ENCODE peak calls at places on chromosomes 11 and 22, in six cellular contexts. X is ascending aorta, B is HepG2, E is testis, R is psoas muscle, T is tibial artery. Z is an unnamed sample.

GRCh38 chr11:14336507-14337503 is 22.2 kb downstream of the RRAS2 start:
- DNase-seq in X (no peak), B (peak; percentile 85), E (no peak), R (no peak), T (no peak), Z (no peak)

GRCh38 chr11:68440254-68440653 is 20.3 kb upstream of the PPP6R3 start:
- DNase-seq in X (no peak), B (no peak), E (no peak), R (no peak), T (no peak), Z (no peak)

GRCh38 chr11:35682230-35683195 is 19.9 kb downstream of the TRIM44 start:
- DNase-seq in X (no peak), B (no peak), E (peak; percentile 42), R (no peak), T (no peak), Z (no peak)

GRCh38 chr11:123218451-123218850 is 23.4 kb upstream of the CLMP start:
- DNase-seq in X (no peak), B (no peak), E (no peak), R (no peak), T (no peak), Z (no peak)

GRCh38 chr11:3014314-3014938 is 22.3 kb upstream of the NAP1L4 start:
- DNase-seq in X (no peak), B (no peak), E (no peak), R (no peak), T (no peak), Z (no peak)

GRCh38 chr22:36068776-36069344 is 40.2 kb upstream of the RBFOX2 start:
- DNase-seq in X (no peak), B (no peak), E (no peak), R (no peak), T (no peak), Z (no peak)

GRCh38 chr22:35637254-35637653 is 11.0 kb upstream of the APOL6 start:
- DNase-seq in X (no peak), B (no peak), E (no peak), R (no peak), T (peak; percentile 40), Z (peak; percentile 11)

GRCh38 chr11:46456676-46457432 is 65.3 kb upstream of the CHRM4 start:
- DNase-seq in X (no peak), B (no peak), E (no peak), R (no peak), T (no peak), Z (no peak)

GRCh38 chr22:50507421-50507990 is at the start of gene LMF2:
- DNase-seq in X (peak; percentile 92), B (peak; percentile 56), E (peak; percentile 92), R (peak; percentile 90), T (peak; percentile 95), Z (peak; percentile 89)

GRCh38 chr11:3808846-3809623 is 675 bp downstream of the PGAP2 start:
- DNase-seq in X (no peak), B (peak; percentile 74), E (no peak), R (no peak), T (no peak), Z (no peak)

GRCh38 chr22:27383896-27384295 is 417.7 kb downstream of the MN1 start:
- DNase-seq in X (no peak), B (no peak), E (no peak), R (no peak), T (no peak), Z (no peak)

GRCh38 chr11:73759520-73760065 is 1.3 kb downstream of the RAB6A start:
- DNase-seq in X (no peak), B (no peak), E (no peak), R (no peak), T (no peak), Z (no peak)

GRCh38 chr11:67374571-67375276 is 1.3 kb upstream of the CLCF1 start:
- DNase-seq in X (no peak), B (no peak), E (no peak), R (no peak), T (no peak), Z (no peak)

GRCh38 chr22:41193829-41194228 is 11.3 kb upstream of the L3MBTL2 start:
- DNase-seq in X (no peak), B (no peak), E (no peak), R (no peak), T (no peak), Z (no peak)

GRCh38 chr11:6385046-6385777 is 5.1 kb upstream of the SMPD1 start:
- DNase-seq in X (no peak), B (no peak), E (no peak), R (no peak), T (peak; percentile 7), Z (no peak)

GRCh38 chr11:46210133-46210636 is 67.3 kb upstream of the CREB3L1 start:
- DNase-seq in X (no peak), B (peak; percentile 27), E (no peak), R (no peak), T (no peak), Z (no peak)

GRCh38 chr11:109586789-109587188 is 164.8 kb downstream of the C11orf87 start:
- DNase-seq in X (no peak), B (no peak), E (no peak), R (no peak), T (no peak), Z (no peak)

DNA sequence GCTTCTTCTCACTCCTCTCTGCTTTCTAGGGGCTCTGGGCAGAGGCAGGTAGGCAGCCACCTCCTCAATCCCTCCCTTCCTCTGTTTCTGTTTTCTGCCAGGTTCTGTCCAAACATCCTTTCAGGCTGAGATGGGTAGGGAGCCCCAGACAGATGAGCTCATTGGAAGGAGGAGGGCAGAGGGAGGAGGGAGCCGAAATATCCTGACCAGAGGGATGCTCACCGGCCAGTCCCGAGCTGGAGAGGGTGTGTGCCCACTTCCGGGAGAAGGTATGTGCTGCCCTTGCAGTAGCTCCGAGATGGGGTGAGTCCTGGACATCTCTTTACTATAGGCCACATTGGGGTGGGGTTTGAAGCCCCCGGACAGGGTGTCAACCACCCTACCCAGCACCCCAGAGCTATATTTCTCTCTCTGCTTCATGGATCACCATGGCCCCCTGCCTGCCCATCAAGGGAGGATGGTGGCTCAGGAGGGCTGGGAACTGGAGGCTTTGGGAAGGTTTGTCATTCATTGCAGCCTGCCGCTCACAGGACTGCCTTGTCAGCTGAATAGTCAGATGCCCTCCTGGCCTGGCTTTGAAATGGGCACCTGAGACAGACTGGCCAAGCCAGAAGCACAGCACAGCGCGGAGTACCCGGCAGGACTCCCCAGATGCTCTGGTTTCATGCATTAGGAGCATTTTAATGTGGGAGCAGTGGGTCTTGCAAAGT is 4.7 kb upstream of the SCN4B start:
- DNase-seq in X (no peak), B (no peak), E (no peak), R (no peak), T (no peak), Z (no peak)
- H3K27me3 ChIP-seq in X (no peaks in the 10 kb centered on the region), B (peaks cover 95% of the 10 kb centered on the region), E (no peaks in the 10 kb centered on the region), R (no peaks in the 10 kb centered on the region), T (peaks cover 90% of the 10 kb centered on the region), Z (no peaks in the 10 kb centered on the region)

DNA sequence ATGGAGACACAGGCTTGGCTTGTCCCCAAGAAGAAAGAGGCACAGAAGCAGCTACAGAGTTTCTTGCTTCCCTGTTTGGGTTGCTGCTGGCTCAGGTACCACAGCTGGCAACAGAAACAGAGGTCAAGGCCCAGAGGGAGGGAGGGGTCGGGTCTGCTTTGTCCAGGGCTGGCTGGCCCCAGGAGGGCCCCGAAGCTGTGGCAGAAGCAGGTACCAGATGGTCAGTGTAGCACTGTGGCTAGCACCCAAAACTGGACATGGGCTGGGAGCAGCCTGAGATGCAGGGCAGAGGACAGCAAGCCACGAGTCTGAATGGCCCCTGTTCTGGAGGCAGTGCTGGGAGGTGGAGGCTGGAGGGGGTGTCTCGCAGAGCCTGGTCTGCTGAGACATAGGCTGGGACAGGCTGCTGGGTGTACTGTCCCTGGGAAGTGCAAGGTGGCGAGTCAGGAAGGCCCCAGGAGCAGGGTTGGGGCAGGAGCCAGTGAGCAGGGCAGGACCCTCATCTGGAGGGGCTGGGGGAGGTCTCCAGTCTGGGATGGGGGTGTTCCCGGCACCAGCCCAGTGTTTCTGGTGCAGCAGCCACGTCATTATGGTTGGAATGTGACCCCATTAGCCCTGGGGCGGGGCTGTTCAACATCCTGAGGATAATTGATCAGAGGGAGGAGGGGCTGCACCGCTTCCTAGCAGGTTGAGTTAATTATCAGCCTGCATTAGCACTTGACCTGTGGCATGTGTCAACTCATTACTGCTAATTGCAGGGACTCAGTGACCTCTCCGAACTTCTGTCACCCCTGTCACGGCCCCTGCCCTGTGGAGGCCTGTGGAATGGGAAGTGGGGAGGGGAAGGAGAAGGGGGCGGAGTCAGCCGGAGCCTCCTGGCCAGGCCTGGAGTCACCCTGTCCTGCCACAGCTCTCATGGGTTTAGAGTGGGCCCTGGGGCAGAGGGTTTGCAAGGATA is 52.6 kb upstream of the CCDC188 start:
- DNase-seq in X (no peak), B (peak; percentile 36), E (peak; percentile 21), R (no peak), T (no peak), Z (no peak)
- H3K27ac ChIP-seq in X (no peak overlapping the region), B (no peak overlapping the region), E (no peak overlapping the region), R (no peak overlapping the region), T (no peak overlapping the region), Z (peak overlapping the region; percentile 19)

GRCh38 chr22:37353839-37354238 is 71.5 kb downstream of the CYTH4 start:
- DNase-seq in X (no peak), B (no peak), E (no peak), R (no peak), T (no peak), Z (no peak)
- H3K27me3 ChIP-seq in X (no peaks in the 10 kb centered on the region), B (peaks cover 46% of the 10 kb centered on the region), E (no peaks in the 10 kb centered on the region), R (peaks cover 6% of the 10 kb centered on the region), T (peaks cover 70% of the 10 kb centered on the region), Z (no peaks in the 10 kb centered on the region)

GRCh38 chr11:66123902-66124301 is 53.8 kb downstream of the PACS1 start:
- DNase-seq in X (no peak), B (no peak), E (no peak), R (no peak), T (no peak), Z (no peak)

GRCh38 chr11:66119348-66120133 is 49.5 kb downstream of the PACS1 start:
- DNase-seq in X (no peak), B (peak; percentile 95), E (peak; percentile 60), R (no peak), T (no peak), Z (no peak)

GRCh38 chr11:66118847-66119246 is 48.8 kb downstream of the PACS1 start:
- DNase-seq in X (no peak), B (no peak), E (no peak), R (no peak), T (no peak), Z (no peak)

GRCh38 chr11:66124564-66124963 is 54.5 kb downstream of the PACS1 start:
- DNase-seq in X (no peak), B (no peak), E (no peak), R (no peak), T (no peak), Z (no peak)

GRCh38 chr11:66121453-66121852 is 51.4 kb downstream of the PACS1 start:
- DNase-seq in X (no peak), B (no peak), E (no peak), R (no peak), T (no peak), Z (no peak)
- H3K27ac ChIP-seq in X (no peak overlapping the region), B (no peak overlapping the region), E (no peak overlapping the region), R (no peak overlapping the region), T (no peak overlapping the region), Z (no peak overlapping the region)

GRCh38 chr11:60691636-60692035 is 7.8 kb upstream of the MS4A8 start:
- DNase-seq in X (no peak), B (no peak), E (no peak), R (no peak), T (no peak), Z (no peak)
- H3K27me3 ChIP-seq in X (no peaks in the 10 kb centered on the region), B (peaks cover 7% of the 10 kb centered on the region), E (no peaks in the 10 kb centered on the region), R (no peaks in the 10 kb centered on the region), T (no peaks in the 10 kb centered on the region), Z (no peaks in the 10 kb centered on the region)

Z was measured in uterus.